ENCODE peak calls at places on chromosomes 16 and 17, in six cellular contexts. G is epithelial cell of esophagus, Y is neural progenitor cell, N is Karpas-422, E is pancreas, H is upper lobe of right lung. P is an unnamed sample.

GRCh38 chr17:65474658-65475057 is 86.8 kb downstream of the AXIN2 start:
- DNase-seq in E (no peak), H (no peak), G (no peak), Y (no peak), N (peak), P (no peak)

GRCh38 chr17:19719365-19720209 is 3.2 kb upstream of the SLC47A2 start:
- DNase-seq in N (no peak), H (peak), Y (no peak), E (no peak), G (peak), P (no peak)

GRCh38 chr16:72247821-72248253 is 75.9 kb upstream of the PMFBP1 start:
- DNase-seq in Y (no peak), N (no peak), G (no peak), E (peak), H (no peak), P (no peak)

GRCh38 chr16:84965428-84966149 is 45.7 kb downstream of the ZDHHC7 start:
- DNase-seq in Y (no peak), G (no peak), H (no peak), E (no peak), N (no peak), P (no peak)

GRCh38 chr17:81392909-81393654 is 2.2 kb upstream of the BAHCC1 start:
- DNase-seq in Y (peak), E (no peak), G (no peak), H (no peak), N (no peak), P (no peak)

GRCh38 chr16:19001788-19002187 is 18.1 kb downstream of the TMC7 start:
- DNase-seq in Y (no peak), N (no peak), H (no peak), E (no peak), G (peak), P (peak)

GRCh38 chr16:68019167-68019680 is 3.5 kb upstream of the DPEP2NB start:
- DNase-seq in E (no peak), Y (no peak), G (no peak), N (no peak), H (no peak), P (no peak)

GRCh38 chr16:19223235-19223847 is 55.3 kb downstream of the SYT17 start:
- DNase-seq in N (peak), E (no peak), G (no peak), H (no peak), Y (peak), P (peak)

GRCh38 chr17:61579961-61580360 is 11.1 kb downstream of the NACA2 start:
- DNase-seq in Y (peak), E (no peak), G (no peak), H (no peak), N (no peak), P (no peak)

GRCh38 chr16:5461141-5461540 is 363.5 kb upstream of the EEF2KMT start:
- DNase-seq in H (no peak), N (no peak), E (no peak), G (no peak), Y (no peak), P (no peak)

GRCh38 chr16:8756755-8757154 is 40.7 kb downstream of the TMEM186 start:
- DNase-seq in Y (no peak), N (no peak), E (no peak), G (peak), H (no peak), P (no peak)

GRCh38 chr17:2688351-2689342 is 22.9 kb downstream of the CLUH start:
- DNase-seq in Y (no peak), N (peak), G (no peak), H (peak), E (peak), P (peak)

GRCh38 chr16:85460983-85461813 is 151.9 kb upstream of the GSE1 start:
- DNase-seq in E (no peak), Y (peak), N (no peak), H (no peak), G (peak), P (no peak)

GRCh38 chr17:50631908-50632571 is 2.6 kb upstream of the ABCC3 start:
- DNase-seq in G (peak), Y (no peak), E (no peak), N (no peak), H (no peak), P (no peak)

GRCh38 chr17:64209983-64210382 is 53.1 kb downstream of the TEX2 start:
- DNase-seq in H (no peak), G (peak), Y (no peak), N (no peak), E (no peak), P (no peak)

GRCh38 chr16:70437582-70438324 is 1.1 kb downstream of the ST3GAL2 start:
- DNase-seq in G (peak), H (no peak), Y (peak), E (no peak), N (peak), P (no peak)

GRCh38 chr17:40564883-40565744 is at the start of gene CCR7:
- DNase-seq in E (no peak), H (peak), G (no peak), N (no peak), Y (no peak), P (peak)

GRCh38 chr17:81125573-81126081 is 39.7 kb upstream of the PVALEF start:
- DNase-seq in G (no peak), Y (no peak), E (no peak), N (no peak), H (no peak), P (no peak)

GRCh38 chr17:18159551-18160120 is 24.0 kb upstream of the ALKBH5 start:
- DNase-seq in G (no peak), N (no peak), Y (no peak), E (no peak), H (no peak), P (no peak)

DNA sequence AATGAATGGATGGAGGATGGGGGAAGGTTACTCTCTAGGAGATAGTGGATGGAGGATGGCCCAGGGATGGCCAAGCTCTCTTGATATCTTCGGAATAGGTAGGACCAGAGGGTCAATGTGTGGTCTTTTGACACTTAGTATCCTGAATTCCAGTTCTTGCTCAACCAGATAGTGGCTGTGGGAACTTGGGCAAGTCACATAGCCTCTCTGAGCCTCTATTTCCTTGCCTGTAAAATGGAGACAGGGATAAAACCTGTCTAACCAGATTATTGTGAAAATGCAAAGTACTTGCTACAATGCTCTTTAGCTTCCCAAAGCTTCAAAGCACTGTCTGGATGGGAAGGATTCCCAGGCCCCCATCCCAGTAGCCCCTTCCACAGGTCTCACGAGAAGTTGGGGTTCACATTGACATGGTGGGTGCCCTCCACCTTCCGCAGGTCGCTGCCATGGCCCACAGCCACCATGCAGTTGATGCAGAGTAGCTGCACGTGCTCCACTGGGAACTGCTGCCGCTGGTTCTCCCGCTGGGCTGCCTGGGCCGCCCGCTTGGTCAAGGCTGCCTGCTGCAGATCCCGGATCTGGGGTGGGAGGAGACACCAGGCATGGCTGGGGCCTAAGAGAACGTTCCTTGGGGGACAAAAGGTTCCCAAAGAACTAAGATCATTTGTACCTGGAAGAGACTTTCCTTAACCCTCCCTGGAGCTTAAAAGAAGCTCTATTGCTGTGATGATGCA is 5.1 kb upstream of the ZNF385C start:
- DNase-seq in G (no peak), E (no peak), H (no peak), N (no peak), Y (no peak), P (no peak)
- H3K4me3 ChIP-seq in G (no peak), E (no peak), H (no peak), N (no peak), Y (no peak), P (no peak)

DNA sequence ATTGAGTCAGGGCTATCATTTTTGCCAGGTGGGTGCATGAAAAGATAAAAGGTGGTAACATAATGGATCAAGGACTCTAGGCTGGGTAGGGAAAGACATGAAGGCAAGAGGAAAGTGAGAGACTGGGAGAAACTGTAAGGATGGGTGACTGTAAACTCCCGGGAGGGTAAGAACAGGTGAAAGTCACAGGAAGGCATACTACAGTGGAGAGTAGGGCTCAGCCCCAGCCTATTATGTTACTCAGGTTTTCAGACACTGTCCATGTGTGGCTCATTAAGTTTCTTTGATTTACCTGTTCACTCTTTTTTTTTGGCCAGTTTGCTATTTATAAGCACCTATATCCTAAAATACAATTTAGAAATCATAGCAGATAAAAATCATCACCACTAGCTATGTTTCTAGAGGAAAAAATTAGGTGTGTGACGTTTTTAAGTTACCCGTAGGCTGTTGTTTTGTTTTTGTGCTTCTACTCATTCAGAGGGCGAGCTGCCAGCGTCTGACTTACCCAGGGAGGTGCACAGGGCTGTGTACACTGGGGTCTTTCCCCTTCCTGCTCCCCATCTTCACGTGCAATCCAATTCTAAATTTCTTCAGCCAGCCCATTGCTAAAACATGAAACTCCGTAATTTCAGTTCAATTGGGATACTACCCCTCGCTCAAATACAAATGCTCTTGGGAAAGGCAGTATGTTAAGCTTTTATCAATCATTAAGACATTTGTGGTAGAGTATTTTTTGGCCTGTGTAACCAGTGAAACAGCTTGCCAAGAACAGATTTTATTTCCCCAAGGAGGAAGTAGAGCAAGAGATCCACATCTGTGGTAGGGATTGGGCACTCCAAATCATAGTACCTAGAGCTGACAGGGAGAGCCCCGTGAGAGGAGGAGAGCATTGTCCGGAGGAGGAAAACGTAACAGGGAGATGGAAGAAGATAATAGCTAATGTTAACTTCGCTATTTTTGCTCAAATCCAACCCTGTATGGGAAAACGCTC is 21.7 kb upstream of the VWA3A start:
- DNase-seq in N (no peak), H (no peak), Y (no peak), G (peak), E (no peak), P (no peak)
- H3K4me3 ChIP-seq in N (no peak), H (no peak), Y (no peak), G (peak), E (no peak), P (no peak)

DNA sequence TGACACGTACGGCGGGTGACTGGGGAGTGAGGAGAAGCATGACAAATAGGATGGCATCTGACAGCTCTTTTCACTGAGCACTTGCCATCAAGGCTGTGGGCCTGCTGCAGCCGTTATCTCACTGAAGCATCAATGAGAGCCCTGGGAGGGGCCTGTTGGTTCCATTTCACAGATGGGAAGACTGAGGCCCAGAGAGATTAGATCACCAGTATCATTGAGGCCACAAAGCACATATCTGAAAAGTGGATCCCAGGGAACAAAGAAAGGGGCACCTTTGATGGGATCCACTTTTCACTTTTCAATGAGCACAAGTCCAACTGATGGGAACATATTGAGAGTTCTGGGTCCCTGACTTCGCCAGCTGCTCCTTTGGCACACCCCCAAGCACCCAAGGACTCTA is 144.4 kb upstream of the LHX1 start:
- DNase-seq in G (no peak), N (no peak), E (no peak), Y (no peak), H (no peak), P (no peak)
- H3K4me3 ChIP-seq in G (no peak), N (no peak), E (no peak), Y (no peak), H (no peak), P (no peak)

DNA sequence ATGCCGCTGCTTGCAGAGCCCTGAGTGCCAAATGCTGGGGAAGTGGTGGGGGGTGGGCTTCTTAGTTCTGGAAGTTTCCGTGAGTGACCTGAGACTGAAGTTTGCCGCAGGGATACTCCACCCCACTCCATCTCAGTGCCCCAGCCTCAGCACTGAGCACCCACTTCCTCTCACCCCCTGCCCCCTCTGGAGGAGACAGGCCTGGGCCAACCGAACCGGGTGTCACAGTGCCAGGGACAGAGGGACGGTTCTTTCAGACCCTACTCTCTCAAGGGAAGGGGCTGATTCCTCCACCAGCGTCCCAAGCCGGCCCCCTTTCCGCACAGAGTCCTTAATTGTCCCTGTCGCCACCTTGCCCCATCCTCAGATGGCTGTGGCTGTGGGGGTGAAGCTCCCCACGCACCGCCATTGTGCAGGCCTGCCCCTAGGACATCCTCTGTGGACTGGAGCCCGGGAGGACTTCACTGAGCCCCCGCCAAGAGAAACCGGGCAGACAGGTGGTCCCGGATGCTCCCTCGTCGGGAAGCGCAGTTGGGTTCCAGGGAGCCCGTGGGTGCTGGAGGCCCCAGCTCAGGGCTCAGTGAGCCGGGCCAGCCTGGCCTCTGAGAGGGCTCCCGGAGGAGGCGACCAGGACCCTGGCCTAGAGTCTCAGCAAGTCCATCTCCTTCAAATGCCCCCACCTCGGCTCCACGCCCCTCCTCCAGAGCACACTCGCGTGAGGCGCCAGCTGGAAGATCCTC is 1.6 kb upstream of the KREMEN2 start:
- DNase-seq in E (no peak), G (no peak), N (no peak), H (no peak), Y (peak), P (no peak)
- H3K4me3 ChIP-seq in E (no peak), G (no peak), N (no peak), H (no peak), Y (peak), P (no peak)

DNA sequence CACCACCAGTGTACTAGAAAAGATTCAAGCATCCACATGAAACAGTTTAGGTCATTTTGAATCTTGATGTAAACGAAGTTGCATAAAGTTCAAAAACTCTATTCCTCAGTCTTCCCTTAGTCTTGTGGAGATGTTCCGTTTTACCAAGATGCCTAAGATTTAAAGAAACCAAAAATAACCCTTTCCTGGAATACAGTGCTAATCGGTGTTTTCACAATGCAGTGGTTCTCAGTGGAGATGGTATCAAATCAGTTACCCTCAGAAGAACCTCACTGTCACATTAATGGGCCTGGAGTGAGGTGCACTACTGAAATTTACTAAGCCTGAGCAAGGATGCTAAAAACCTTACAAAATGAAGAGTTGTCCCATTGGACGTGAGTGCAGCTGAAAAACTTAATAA is 9.1 kb downstream of the PTRH2 start:
- DNase-seq in G (no peak), Y (no peak), E (no peak), N (no peak), H (no peak), P (no peak)
- H3K4me3 ChIP-seq in G (no peak), Y (no peak), E (no peak), N (no peak), H (no peak), P (no peak)

DNA sequence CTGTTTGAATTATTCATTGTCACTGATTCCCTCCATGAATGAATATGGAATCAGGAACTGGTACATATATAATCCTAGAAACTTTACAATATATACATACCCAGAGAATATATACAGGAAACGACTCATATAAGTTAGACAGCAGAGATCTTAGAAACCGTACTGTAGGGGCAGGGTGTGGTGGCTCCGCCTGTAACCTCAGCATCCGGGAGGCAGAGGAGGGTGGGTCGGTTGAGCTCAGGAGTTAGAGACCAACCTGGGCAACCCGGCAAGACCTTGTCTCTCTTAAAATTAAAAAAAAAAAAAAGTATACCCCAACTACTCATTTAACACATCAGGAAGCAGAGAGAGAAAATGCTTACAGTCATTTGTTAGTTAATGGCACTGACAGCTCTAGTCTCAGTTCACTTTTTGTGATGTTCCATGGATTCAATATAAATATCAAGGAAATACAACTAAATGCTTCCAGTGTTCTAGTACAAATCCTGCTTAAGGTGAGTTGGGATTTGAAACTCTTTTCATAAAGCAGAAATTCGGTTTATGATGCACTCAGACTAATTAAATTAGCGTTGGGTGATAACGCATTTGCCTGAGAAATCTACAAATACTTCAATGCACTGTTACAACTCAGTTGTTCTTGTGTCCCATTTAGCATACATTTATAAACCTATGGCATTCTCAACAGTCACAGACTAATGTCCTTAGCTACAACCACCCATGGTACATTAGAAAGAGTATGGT is 5.6 kb downstream of the GLG1 start:
- DNase-seq in G (peak), H (no peak), N (no peak), Y (no peak), E (no peak), P (peak)
- H3K4me3 ChIP-seq in G (no peak), H (no peak), N (no peak), Y (no peak), E (no peak), P (peak)

P was measured in Jurkat, Clone E6-1.